ENCODE peak calls at places on chromosome 13, in seven cellular contexts. A is PC-9, C is cardiac muscle cell, Z is OCI-LY7, W is sigmoid colon, H is astrocyte, T is GM23338. V is an unnamed sample.

GRCh38 chr13:75839418-75839817 is 203.3 kb downstream of the LMO7 start:
- DNase-seq in A (no peak), H (no peak), C (no peak), Z (no peak), W (no peak), T (no peak), V (no peak)

GRCh38 chr13:85031771-85032170 is 767.4 kb downstream of the SLITRK6 start:
- DNase-seq in A (no peak), W (no peak), T (peak; percentile 5), C (no peak), Z (no peak), H (no peak), V (no peak)

GRCh38 chr13:112893570-112894422 is 75.2 kb upstream of the MCF2L start:
- DNase-seq in A (no peak), W (no peak), C (peak; percentile 84), Z (no peak), T (peak; percentile 71), H (no peak), V (no peak)

GRCh38 chr13:31045621-31046081 is 113.2 kb downstream of the TEX26 start:
- DNase-seq in Z (no peak), T (no peak), C (no peak), H (peak; percentile 95), W (peak; percentile 70), A (peak; percentile 95), V (no peak)

GRCh38 chr13:106440846-106441245 is 94.6 kb downstream of the EFNB2 start:
- DNase-seq in T (no peak), Z (no peak), A (no peak), W (no peak), H (no peak), C (no peak), V (no peak)

GRCh38 chr13:24618219-24618955 is 61.8 kb upstream of the ATP12A start:
- DNase-seq in Z (peak; percentile 70), A (no peak), C (no peak), W (no peak), T (no peak), H (no peak), V (peak; percentile 53)

GRCh38 chr13:93922063-93922462 is 557.4 kb downstream of the DCT start:
- DNase-seq in H (no peak), W (no peak), Z (no peak), T (peak; percentile 10), C (no peak), A (no peak), V (no peak)

GRCh38 chr13:74243637-74244526 is 109.7 kb upstream of the KLF12 start:
- DNase-seq in A (no peak), H (peak; percentile 79), C (no peak), Z (no peak), W (no peak), T (no peak), V (no peak)

GRCh38 chr13:52975969-52976368 is 52.6 kb upstream of the OLFM4 start:
- DNase-seq in T (no peak), W (no peak), C (no peak), A (no peak), Z (no peak), H (no peak), V (no peak)

GRCh38 chr13:80337706-80338105 is 3.2 kb downstream of the SPRY2 start:
- DNase-seq in C (no peak), W (no peak), T (no peak), Z (no peak), H (peak; percentile 27), A (no peak), V (no peak)

GRCh38 chr13:51715613-51716012 is 88.3 kb downstream of the DHRS12 start:
- DNase-seq in W (no peak), H (no peak), A (peak; percentile 54), T (no peak), C (no peak), Z (no peak), V (no peak)

GRCh38 chr13:109204657-109205056 is 575.2 kb downstream of the MYO16 start:
- DNase-seq in A (no peak), C (peak; percentile 8), Z (no peak), T (no peak), H (no peak), W (no peak), V (no peak)

GRCh38 chr13:48667136-48667535 is 13.4 kb downstream of the CYSLTR2 start:
- DNase-seq in C (no peak), T (no peak), Z (no peak), H (no peak), W (no peak), A (no peak), V (no peak)

GRCh38 chr13:111895896-111896821 is 170.8 kb upstream of the SOX1 start:
- DNase-seq in W (no peak), A (no peak), Z (no peak), H (no peak), C (no peak), T (no peak), V (no peak)

GRCh38 chr13:50365683-50366391 is 350.6 kb downstream of the KCNRG start:
- DNase-seq in Z (peak; percentile 56), W (no peak), C (no peak), T (no peak), A (peak; percentile 93), H (no peak), V (peak; percentile 59)

GRCh38 chr13:110070511-110071120 is 236.3 kb downstream of the COL4A1 start:
- DNase-seq in A (no peak), H (peak; percentile 87), Z (no peak), W (no peak), T (no peak), C (no peak), V (no peak)

GRCh38 chr13:46348976-46349375 is 38.1 kb downstream of the RUBCNL start:
- DNase-seq in Z (no peak), W (no peak), C (no peak), H (no peak), T (no peak), A (no peak), V (no peak)

GRCh38 chr13:27026396-27026795 is 145.2 kb downstream of the USP12 start:
- DNase-seq in W (no peak), C (no peak), T (no peak), H (no peak), A (no peak), Z (no peak), V (no peak)

GRCh38 chr13:112204881-112205327 is 138.0 kb downstream of the SOX1 start:
- DNase-seq in C (peak; percentile 7), H (no peak), Z (no peak), W (no peak), A (no peak), T (peak; percentile 75), V (no peak)

GRCh38 chr13:42971670-42972355 is 20.2 kb downstream of the EPSTI1 start:
- DNase-seq in Z (no peak), H (no peak), T (no peak), C (no peak), A (no peak), W (no peak), V (no peak)

GRCh38 chr13:27125357-27126282 is 46.0 kb downstream of the USP12 start:
- DNase-seq in W (no peak), Z (no peak), A (no peak), C (peak; percentile 76), H (no peak), T (no peak), V (no peak)

GRCh38 chr13:29529755-29530154 is 65.7 kb downstream of the SLC7A1 start:
- DNase-seq in C (no peak), H (no peak), W (no peak), Z (no peak), T (no peak), A (no peak), V (no peak)

GRCh38 chr13:29527916-29528315 is 67.6 kb downstream of the SLC7A1 start:
- DNase-seq in T (no peak), A (no peak), W (no peak), C (no peak), Z (no peak), H (no peak), V (no peak)

GRCh38 chr13:29535663-29536655 is 59.5 kb downstream of the SLC7A1 start:
- DNase-seq in T (no peak), Z (no peak), A (no peak), H (peak; percentile 49), W (no peak), C (no peak), V (no peak)

GRCh38 chr13:29532821-29533220 is 62.7 kb downstream of the SLC7A1 start:
- DNase-seq in Z (no peak), C (no peak), W (no peak), T (no peak), A (no peak), H (peak; percentile 75), V (no peak)

GRCh38 chr13:29532136-29532535 is 63.4 kb downstream of the SLC7A1 start:
- DNase-seq in W (no peak), A (no peak), T (no peak), H (peak; percentile 57), Z (no peak), C (no peak), V (no peak)
- H3K36me3 ChIP-seq in W (peaks cover 14% of the 10 kb centered on the region), A (peaks cover 34% of the 10 kb centered on the region), T (peaks cover 61% of the 10 kb centered on the region), H (peaks cover 60% of the 10 kb centered on the region), Z (peaks cover 98% of the 10 kb centered on the region), C (peaks cover 26% of the 10 kb centered on the region), V (peaks cover 23% of the 10 kb centered on the region)

GRCh38 chr13:99071666-99072065 is 93.8 kb upstream of the DOCK9 start:
- DNase-seq in T (no peak), A (no peak), C (no peak), H (no peak), Z (no peak), W (no peak), V (no peak)

GRCh38 chr13:99072356-99072755 is 94.5 kb upstream of the DOCK9 start:
- DNase-seq in A (no peak), H (no peak), T (no peak), W (no peak), Z (no peak), C (no peak), V (no peak)

GRCh38 chr13:99075268-99076191 is 97.7 kb upstream of the DOCK9 start:
- DNase-seq in A (no peak), C (no peak), Z (peak; percentile 50), H (no peak), W (no peak), T (no peak), V (peak; percentile 59)

GRCh38 chr13:99072941-99073340 is 95.1 kb upstream of the DOCK9 start:
- DNase-seq in A (no peak), C (no peak), Z (no peak), H (no peak), W (no peak), T (no peak), V (no peak)

GRCh38 chr13:99074693-99075092 is 96.8 kb upstream of the DOCK9 start:
- DNase-seq in A (no peak), C (no peak), T (no peak), Z (no peak), W (no peak), H (no peak), V (no peak)
- TF ChIP-seq CTCF in A (no peak), C (no peak), T (no peak), Z (no peak), W (no peak), H (no peak), V (no peak)

DNA sequence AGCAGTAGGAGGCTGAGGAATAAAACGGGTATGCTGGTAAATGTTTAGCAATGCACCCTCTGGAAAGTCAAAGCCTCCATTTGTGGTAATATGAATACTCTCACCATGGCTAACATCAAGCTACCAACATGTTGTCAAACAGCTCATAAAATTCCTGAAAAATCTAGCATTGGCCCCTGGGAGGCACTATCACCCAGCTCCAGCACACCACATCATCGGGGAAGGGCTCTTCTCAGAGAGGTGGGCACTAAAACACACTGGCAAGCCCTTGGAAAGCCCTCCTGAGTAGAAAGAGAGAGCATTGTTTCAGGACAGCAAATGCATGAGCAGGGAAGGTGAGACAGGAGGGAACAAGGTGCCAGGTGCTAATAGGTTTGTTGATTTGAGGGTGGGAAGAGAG is 53.9 kb upstream of the FLT1 start:
- DNase-seq in Z (no peak), H (no peak), C (no peak), T (peak; percentile 60), W (no peak), A (no peak), V (no peak)
- H3K36me3 ChIP-seq in Z (no peaks in the 10 kb centered on the region), H (no peaks in the 10 kb centered on the region), C (no peaks in the 10 kb centered on the region), T (no peaks in the 10 kb centered on the region), W (no peaks in the 10 kb centered on the region), A (no peaks in the 10 kb centered on the region), V (no peaks in the 10 kb centered on the region)

GRCh38 chr13:40236566-40237168 is 429.8 kb downstream of the FOXO1 start:
- DNase-seq in H (no peak), C (no peak), T (no peak), A (no peak), W (peak; percentile 87), Z (no peak), V (no peak)
- TF ChIP-seq CTCF in H (no peak), C (no peak), T (no peak), A (no peak), W (no peak), Z (no peak), V (no peak)

V was measured in GM06990.